ENCODE peak calls at places on chromosomes 13 and 19, in nine cellular contexts. X is progenitor cell of endocrine pancreas; Q is midbrain; K is ACHN; Z is stimulated activated CD8-positive, alpha-beta memory T cell treated with anti-CD3 and anti-CD28 coated beads, Interleukin-4, amount 100 ng/mL, for 1 hour; P is CD8-positive, alpha-beta T cell; I is EL; U is activated CD8-positive, alpha-beta memory T cell treated with anti-CD3 and anti-CD28 coated beads, Interleukin-2, amount 50 U/mL, for 48 hours; J is GM13976. O is an unnamed sample.

GRCh38 chr19:47032171-47032811 is 12.7 kb downstream of the NPAS1 start:
- DNase-seq in Q (peak; percentile 4), J (peak; percentile 85), U (peak; percentile 80), P (peak; percentile 30), X (peak; percentile 68), K (peak; percentile 21), I (no peak), Z (peak; percentile 50), O (peak; percentile 20)

GRCh38 chr13:83121904-83122303 is 760.4 kb downstream of the SLITRK1 start:
- DNase-seq in U (no peak), X (no peak), Q (no peak), I (no peak), P (no peak), K (no peak), J (no peak), Z (no peak), O (no peak)

GRCh38 chr13:74839656-74840055 is 642.3 kb downstream of the TBC1D4 start:
- DNase-seq in I (peak; percentile 1), P (no peak), Q (no peak), Z (no peak), K (no peak), U (no peak), X (no peak), J (no peak), O (peak; percentile 76)

GRCh38 chr19:45515807-45516401 is 8.6 kb downstream of the VASP start:
- DNase-seq in K (no peak), U (no peak), P (no peak), I (no peak), X (no peak), J (no peak), Q (no peak), Z (no peak), O (no peak)

GRCh38 chr13:98405107-98405571 is 171.8 kb downstream of the STK24 start:
- DNase-seq in K (no peak), I (no peak), J (no peak), X (no peak), P (no peak), Z (no peak), U (no peak), Q (peak; percentile 29), O (peak; percentile 11)

GRCh38 chr19:3868770-3869456 is at the start of gene ZFR2:
- DNase-seq in X (peak; percentile 28), Z (no peak), Q (peak; percentile 17), P (no peak), K (no peak), U (peak; percentile 60), I (no peak), J (no peak), O (no peak)

GRCh38 chr13:104357174-104357573 is 1291.0 kb upstream of the SLC10A2 start:
- DNase-seq in P (no peak), J (no peak), Z (no peak), X (no peak), U (no peak), K (no peak), I (no peak), Q (no peak), O (peak; percentile 31)

GRCh38 chr19:17138937-17139598 is 63.5 kb downstream of the MYO9B start:
- DNase-seq in U (no peak), Q (no peak), K (no peak), I (no peak), J (no peak), X (no peak), Z (no peak), P (no peak), O (no peak)

GRCh38 chr13:43229506-43229905 is 206.1 kb downstream of the DNAJC15 start:
- DNase-seq in J (no peak), I (peak; percentile 87), K (no peak), Z (no peak), P (no peak), X (no peak), U (no peak), Q (no peak), O (peak; percentile 84)

GRCh38 chr13:43487459-43487858 is 299.3 kb downstream of the ENOX1 start:
- DNase-seq in Q (no peak), I (no peak), P (no peak), J (no peak), U (no peak), K (no peak), X (no peak), Z (no peak), O (no peak)

GRCh38 chr13:68745517-68745916 is 1362.1 kb upstream of the ATXN8OS start:
- DNase-seq in I (no peak), Q (no peak), Z (no peak), P (no peak), K (no peak), X (no peak), J (no peak), U (no peak), O (no peak)

GRCh38 chr19:29662604-29663404 is 2.5 kb upstream of the PLEKHF1 start:
- DNase-seq in U (no peak), P (no peak), Z (no peak), K (peak; percentile 72), Q (peak; percentile 30), X (no peak), I (peak; percentile 93), J (no peak), O (peak; percentile 87)

GRCh38 chr19:42156571-42156970 is 24.3 kb upstream of the POU2F2 start:
- DNase-seq in U (no peak), J (no peak), I (no peak), Q (no peak), X (no peak), K (no peak), Z (no peak), P (no peak), O (no peak)

GRCh38 chr13:40446365-40446764 is 220.1 kb downstream of the FOXO1 start:
- DNase-seq in K (no peak), X (no peak), U (no peak), P (no peak), Z (no peak), Q (no peak), J (no peak), I (peak; percentile 76), O (peak; percentile 31)

GRCh38 chr13:45333251-45333972 is 7.6 kb downstream of the TPT1 start:
- DNase-seq in J (no peak), I (no peak), X (no peak), P (no peak), Q (no peak), K (no peak), U (no peak), Z (no peak), O (no peak)

GRCh38 chr19:33862991-33863390 is 66.3 kb downstream of the KCTD15 start:
- DNase-seq in K (no peak), J (no peak), Q (no peak), X (no peak), P (no peak), U (no peak), I (no peak), Z (no peak), O (no peak)

GRCh38 chr13:93547886-93548285 is 321.3 kb downstream of the GPC6 start:
- DNase-seq in X (no peak), K (no peak), Q (no peak), P (no peak), I (peak; percentile 2), U (no peak), J (no peak), Z (no peak), O (no peak)

GRCh38 chr19:15264061-15264932 is 32.0 kb upstream of the EPHX3 start:
- DNase-seq in X (peak; percentile 71), Q (peak; percentile 73), K (peak; percentile 67), Z (peak; percentile 42), I (peak; percentile 62), U (peak; percentile 88), J (peak; percentile 82), P (peak; percentile 46), O (peak; percentile 62)

GRCh38 chr13:62512194-62513141 is 1096.8 kb upstream of the PCDH20 start:
- DNase-seq in K (peak; percentile 45), Z (no peak), Q (peak; percentile 50), P (no peak), I (peak; percentile 2), J (peak; percentile 29), U (no peak), X (no peak), O (peak; percentile 23)

GRCh38 chr13:95039415-95039814 is 261.8 kb downstream of the ABCC4 start:
- DNase-seq in K (no peak), I (peak; percentile 12), Z (no peak), P (no peak), J (no peak), Q (no peak), U (no peak), X (no peak), O (peak; percentile 69)

GRCh38 chr13:43307221-43307920 is 284.0 kb downstream of the DNAJC15 start:
- DNase-seq in J (no peak), X (no peak), Q (no peak), K (no peak), U (no peak), Z (no peak), I (no peak), P (no peak), O (no peak)

GRCh38 chr13:68291595-68291994 is 1061.5 kb upstream of the PCDH9 start:
- DNase-seq in K (no peak), Q (no peak), Z (no peak), U (no peak), P (no peak), I (no peak), J (no peak), X (no peak), O (no peak)

GRCh38 chr13:112213467-112214245 is 146.7 kb downstream of the SOX1 start:
- DNase-seq in U (no peak), K (no peak), P (no peak), J (no peak), X (no peak), Z (no peak), Q (no peak), I (no peak), O (no peak)

O was measured in iris pigment epithelial cell.